ENCODE peak calls at places on chromosomes 16 and 17, in nine cellular contexts. L is CD14-positive monocyte, Z is heart right ventricle, X is K562, A is foreskin fibroblast, T is OCI-LY7, G is mesothelial cell of epicardium, J is B cell, D is AG10803. M is an unnamed sample.

GRCh38 chr17:13638855-13639458 is 37.2 kb upstream of the HS3ST3A1 start:
- DNase-seq in L (no peak), Z (no peak), X (peak), A (peak), T (no peak), G (no peak), J (no peak), D (no peak), M (peak)

GRCh38 chr16:13892301-13892700 is 27.7 kb upstream of the ERCC4 start:
- DNase-seq in L (no peak), Z (no peak), X (no peak), A (no peak), T (no peak), G (no peak), J (no peak), D (no peak), M (no peak)

GRCh38 chr17:29140051-29140582 is 40.1 kb downstream of the MYO18A start:
- DNase-seq in L (peak), Z (peak), X (peak), A (peak), T (peak), G (no peak), J (peak), D (peak), M (peak)

GRCh38 chr16:54509406-54509931 is 222.9 kb upstream of the IRX3 start:
- DNase-seq in L (no peak), Z (no peak), X (no peak), A (no peak), T (no peak), G (no peak), J (no peak), D (no peak), M (no peak)

GRCh38 chr17:76075364-76076099 is 951 bp downstream of the GALR2 start:
- DNase-seq in L (no peak), Z (no peak), X (no peak), A (peak), T (no peak), G (no peak), J (peak), D (no peak), M (no peak)

GRCh38 chr16:847681-848445 is 47.3 kb upstream of the GNG13 start:
- DNase-seq in L (no peak), Z (no peak), X (no peak), A (no peak), T (no peak), G (no peak), J (no peak), D (no peak), M (no peak)

GRCh38 chr17:338442-339192 is 14.0 kb downstream of the RPH3AL start:
- DNase-seq in L (no peak), Z (no peak), X (no peak), A (no peak), T (no peak), G (no peak), J (no peak), D (no peak), M (no peak)

GRCh38 chr16:85309656-85310587 is 197.7 kb upstream of the CIBAR2 start:
- DNase-seq in L (peak), Z (peak), X (peak), A (no peak), T (peak), G (no peak), J (peak), D (no peak), M (no peak)

GRCh38 chr17:3030096-3030495 is 33.3 kb downstream of the OR1D5 start:
- DNase-seq in L (no peak), Z (no peak), X (no peak), A (peak), T (no peak), G (no peak), J (no peak), D (peak), M (no peak)

GRCh38 chr17:48149174-48150106 is 41.9 kb downstream of the SNX11 start:
- DNase-seq in L (no peak), Z (no peak), X (peak), A (peak), T (peak), G (no peak), J (no peak), D (no peak), M (no peak)

GRCh38 chr16:17555176-17555575 is 84.4 kb upstream of the XYLT1 start:
- DNase-seq in L (no peak), Z (no peak), X (no peak), A (peak), T (no peak), G (no peak), J (no peak), D (peak), M (no peak)

GRCh38 chr16:17560548-17560947 is 89.8 kb upstream of the XYLT1 start:
- DNase-seq in L (no peak), Z (no peak), X (no peak), A (no peak), T (no peak), G (no peak), J (no peak), D (no peak), M (no peak)

GRCh38 chr16:17552351-17552750 is 81.6 kb upstream of the XYLT1 start:
- DNase-seq in L (no peak), Z (no peak), X (no peak), A (no peak), T (no peak), G (no peak), J (no peak), D (no peak), M (no peak)

GRCh38 chr16:17557480-17557879 is 86.7 kb upstream of the XYLT1 start:
- DNase-seq in L (no peak), Z (no peak), X (no peak), A (no peak), T (no peak), G (no peak), J (no peak), D (no peak), M (no peak)

GRCh38 chr16:17556276-17557052 is 85.7 kb upstream of the XYLT1 start:
- DNase-seq in L (no peak), Z (no peak), X (peak), A (peak), T (peak), G (no peak), J (no peak), D (peak), M (no peak)
- TF ChIP-seq CTCF in L (peak), Z (peak), X (peak), A (peak), T (peak), G (peak), J (peak), D (peak), M (peak)

DNA sequence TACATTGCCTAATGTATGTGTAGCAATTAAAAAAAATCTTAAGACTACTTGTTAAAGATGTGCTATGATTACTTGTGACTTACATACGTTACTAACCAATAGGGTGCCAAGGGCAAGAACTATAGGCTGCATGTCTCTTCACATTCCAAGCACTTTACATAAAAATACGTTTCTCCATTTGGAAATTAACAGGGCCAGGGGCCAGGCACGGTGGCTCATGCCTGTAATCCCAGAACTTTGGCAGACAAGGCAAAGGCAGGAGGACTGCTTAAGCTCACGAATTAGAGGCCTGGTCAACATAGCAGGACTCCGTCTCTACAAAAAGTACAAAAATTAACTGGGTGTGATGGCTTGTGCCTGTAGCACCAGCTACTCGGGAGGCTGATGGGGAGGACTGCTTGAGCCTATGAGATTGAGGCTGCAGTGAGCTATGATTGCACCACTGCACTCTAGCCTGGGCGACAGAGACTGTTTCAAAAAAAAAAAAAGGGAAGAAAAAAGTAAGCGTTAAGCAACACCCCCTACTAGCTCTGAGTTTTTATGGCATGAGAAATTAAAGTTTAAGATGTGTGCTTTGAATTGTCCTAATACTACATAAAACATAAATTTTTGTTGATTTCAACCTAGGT is 12.3 kb downstream of the PSMD12 start:
- DNase-seq in L (peak), Z (no peak), X (no peak), A (no peak), T (no peak), G (no peak), J (no peak), D (no peak), M (no peak)
- TF ChIP-seq CTCF in L (no peak), Z (no peak), X (no peak), A (no peak), T (no peak), G (no peak), J (no peak), D (no peak), M (no peak)

GRCh38 chr16:68083861-68084503 is 1.2 kb upstream of the NFATC3 start:
- DNase-seq in L (no peak), Z (no peak), X (peak), A (peak), T (no peak), G (no peak), J (no peak), D (peak), M (no peak)

GRCh38 chr16:68086336-68086821 is 1.2 kb downstream of the NFATC3 start:
- DNase-seq in L (no peak), Z (no peak), X (peak), A (peak), T (no peak), G (no peak), J (no peak), D (peak), M (no peak)

GRCh38 chr16:68085259-68086071 is at the start of gene NFATC3:
- DNase-seq in L (peak), Z (peak), X (peak), A (peak), T (peak), G (peak), J (peak), D (peak), M (peak)

GRCh38 chr16:68083239-68083781 is 1.9 kb upstream of the NFATC3 start:
- DNase-seq in L (no peak), Z (no peak), X (no peak), A (no peak), T (no peak), G (no peak), J (no peak), D (no peak), M (no peak)

GRCh38 chr16:68084504-68085258 is 489 bp upstream of the NFATC3 start:
- DNase-seq in L (peak), Z (peak), X (peak), A (peak), T (peak), G (peak), J (peak), D (peak), M (peak)
- TF ChIP-seq CTCF in L (no peak), Z (no peak), X (peak), A (no peak), T (peak), G (no peak), J (peak), D (no peak), M (no peak)

DNA sequence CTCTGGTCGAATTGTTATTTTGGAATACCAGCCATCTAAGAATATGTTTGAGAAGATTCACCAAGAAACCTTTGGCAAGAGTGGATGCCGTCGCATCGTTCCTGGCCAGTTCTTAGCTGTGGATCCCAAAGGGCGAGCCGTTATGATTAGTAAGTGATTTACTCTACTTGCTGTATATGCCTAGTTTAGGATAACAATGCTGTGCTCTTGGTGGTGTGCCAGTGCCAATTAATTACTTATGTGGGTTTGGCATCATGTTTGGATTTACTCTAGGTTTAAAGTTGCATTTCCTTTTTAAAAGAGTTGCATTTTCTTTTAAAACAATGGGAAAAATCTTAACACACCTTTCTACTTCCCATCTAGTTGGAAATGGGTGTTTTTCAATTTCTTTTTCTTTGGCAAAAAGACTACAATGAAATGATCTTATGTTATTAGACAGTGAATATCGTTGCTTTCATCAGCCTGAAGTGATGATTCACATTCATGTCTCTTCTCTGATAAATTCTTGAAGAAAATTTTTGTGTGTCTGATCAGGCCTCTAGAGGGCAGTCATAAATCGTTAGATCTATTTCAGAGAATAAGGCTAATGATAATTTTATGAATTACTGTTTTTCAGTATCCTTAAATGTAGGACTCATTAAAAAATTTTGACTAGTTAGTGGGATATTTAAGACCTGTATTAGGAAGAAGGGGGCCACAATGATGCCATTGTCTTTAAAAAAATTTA is 5.6 kb downstream of the SF3B3 start:
- DNase-seq in L (no peak), Z (no peak), X (peak), A (peak), T (peak), G (no peak), J (no peak), D (peak), M (no peak)
- TF ChIP-seq CTCF in L (peak), Z (peak), X (peak), A (peak), T (peak), G (peak), J (peak), D (peak), M (peak)

GRCh38 chr16:56988161-56988947 is 1.0 kb upstream of the NLRC5 start:
- DNase-seq in L (no peak), Z (no peak), X (no peak), A (peak), T (no peak), G (no peak), J (no peak), D (peak), M (no peak)
- TF ChIP-seq CTCF in L (no peak), Z (no peak), X (no peak), A (no peak), T (no peak), G (no peak), J (no peak), D (no peak), M (no peak)

GRCh38 chr17:73960469-73960868 is 243.0 kb upstream of the RPL38 start:
- DNase-seq in L (peak), Z (no peak), X (no peak), A (no peak), T (no peak), G (no peak), J (no peak), D (no peak), M (no peak)
- TF ChIP-seq CTCF in L (no peak), Z (no peak), X (no peak), A (no peak), T (no peak), G (no peak), J (no peak), D (no peak), M (no peak)

GRCh38 chr16:17589898-17590297 is 119.1 kb upstream of the XYLT1 start:
- DNase-seq in L (no peak), Z (no peak), X (peak), A (no peak), T (no peak), G (no peak), J (no peak), D (no peak), M (no peak)

GRCh38 chr16:17590711-17591654 is 120.2 kb upstream of the XYLT1 start:
- DNase-seq in L (no peak), Z (no peak), X (peak), A (peak), T (no peak), G (no peak), J (no peak), D (peak), M (no peak)

DNA sequence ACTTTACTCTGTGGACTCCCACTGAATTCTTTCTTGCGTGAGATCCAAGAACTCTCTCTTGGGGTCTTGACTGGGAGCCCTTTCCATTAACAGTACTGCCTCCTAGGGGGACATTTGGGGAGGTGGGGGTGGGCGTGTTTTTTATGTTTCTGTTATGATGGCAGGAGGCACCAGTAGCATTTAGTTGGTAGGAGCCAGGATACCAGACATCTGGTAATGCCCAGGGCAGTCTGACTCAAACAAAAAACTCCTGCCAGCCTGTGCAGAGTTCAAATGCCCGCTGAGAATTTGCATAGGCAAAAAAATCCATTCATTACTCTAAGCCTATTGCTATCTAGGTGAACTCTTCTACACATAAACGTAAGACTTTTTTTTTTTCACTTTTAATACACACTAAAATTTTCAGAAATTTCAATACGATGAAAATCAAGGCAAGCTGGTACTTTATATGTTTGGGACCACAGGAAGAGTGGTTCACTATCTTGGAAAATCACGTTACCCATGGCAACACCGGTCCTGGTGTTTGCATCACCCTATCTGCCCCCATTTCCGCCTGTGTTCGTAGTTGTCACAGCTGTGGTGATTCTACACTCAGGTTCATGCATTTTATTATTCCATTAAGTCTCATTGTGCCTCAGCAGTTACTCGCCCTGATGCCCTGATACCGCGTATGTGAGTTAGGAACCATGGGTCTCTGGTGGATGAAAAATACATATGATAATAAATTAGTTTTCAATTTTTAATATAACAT is 121.1 kb upstream of the XYLT1 start:
- DNase-seq in L (no peak), Z (no peak), X (peak), A (peak), T (no peak), G (no peak), J (no peak), D (no peak), M (peak)
- TF ChIP-seq CTCF in L (no peak), Z (no peak), X (no peak), A (no peak), T (no peak), G (no peak), J (no peak), D (no peak), M (peak)

GRCh38 chr16:69057400-69058378 is 47.8 kb upstream of the HAS3 start:
- DNase-seq in L (no peak), Z (no peak), X (no peak), A (peak), T (no peak), G (no peak), J (no peak), D (peak), M (no peak)
- TF ChIP-seq CTCF in L (no peak), Z (no peak), X (no peak), A (no peak), T (no peak), G (no peak), J (no peak), D (no peak), M (no peak)

GRCh38 chr17:39261286-39261685 is 35.5 kb upstream of the STAC2 start:
- DNase-seq in L (no peak), Z (no peak), X (peak), A (no peak), T (peak), G (no peak), J (no peak), D (no peak), M (peak)
- TF ChIP-seq CTCF in L (peak), Z (peak), X (peak), A (no peak), T (peak), G (no peak), J (peak), D (peak), M (peak)

DNA sequence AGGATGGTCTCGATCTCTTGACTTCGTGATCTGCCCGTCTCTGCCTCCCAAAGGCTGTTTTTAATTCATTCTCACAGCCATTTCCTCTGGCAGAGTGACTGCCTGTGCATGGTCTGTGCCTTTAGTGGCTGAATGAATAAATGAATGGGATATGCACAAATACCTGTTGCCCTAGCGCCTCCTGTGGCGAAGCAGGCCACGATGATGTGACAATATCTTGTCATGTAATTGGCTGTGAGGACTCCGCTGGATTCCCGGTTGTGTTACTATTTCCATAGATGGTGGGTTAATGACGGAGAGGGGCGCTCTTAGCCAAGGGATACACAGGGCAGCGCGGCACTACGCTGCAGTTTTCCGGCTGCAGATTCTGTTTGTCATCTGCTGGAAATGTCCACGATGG is 26.8 kb upstream of the ENDOV start:
- DNase-seq in L (no peak), Z (no peak), X (no peak), A (no peak), T (no peak), G (no peak), J (no peak), D (no peak), M (no peak)
- TF ChIP-seq CTCF in L (no peak), Z (no peak), X (no peak), A (no peak), T (peak), G (no peak), J (no peak), D (no peak), M (peak)